ENCODE peak calls at places on chromosomes 3 and 15, in six cellular contexts. One of them, this sample, is unnamed.

GRCh38 chr15:75455982-75456531 is 4.6 kb upstream of the SIN3A start:
- DNase-seq in astrocyte of the cerebellum: no peak
- DNase-seq in pancreas: no peak
- DNase-seq in choroid plexus epithelial cell: peak; percentile 66
- DNase-seq in coronary artery: no peak
- DNase-seq in AG04449: no peak
- DNase-seq in this sample: no peak

GRCh38 chr15:25763954-25764353 is 99.2 kb downstream of the ATP10A start:
- DNase-seq in AG04449: no peak
- DNase-seq in coronary artery: no peak
- DNase-seq in astrocyte of the cerebellum: no peak
- DNase-seq in pancreas: no peak
- DNase-seq in choroid plexus epithelial cell: no peak
- DNase-seq in this sample: no peak

GRCh38 chr3:58052373-58053273 is 44.4 kb downstream of the FLNB start:
- DNase-seq in AG04449: no peak
- DNase-seq in choroid plexus epithelial cell: peak; percentile 94
- DNase-seq in coronary artery: peak; percentile 83
- DNase-seq in pancreas: peak; percentile 69
- DNase-seq in astrocyte of the cerebellum: peak; percentile 96
- DNase-seq in this sample: peak; percentile 92

GRCh38 chr3:141538568-141538967 is 51.7 kb downstream of the RASA2 start:
- DNase-seq in coronary artery: no peak
- DNase-seq in pancreas: no peak
- DNase-seq in choroid plexus epithelial cell: no peak
- DNase-seq in astrocyte of the cerebellum: no peak
- DNase-seq in AG04449: no peak
- DNase-seq in this sample: no peak

GRCh38 chr3:88141458-88142083 is 8.2 kb upstream of the C3orf38 start:
- DNase-seq in choroid plexus epithelial cell: peak; percentile 62
- DNase-seq in coronary artery: no peak
- DNase-seq in pancreas: no peak
- DNase-seq in AG04449: peak; percentile 41
- DNase-seq in astrocyte of the cerebellum: no peak
- DNase-seq in this sample: peak; percentile 62

GRCh38 chr3:123286308-123287023 is 84.7 kb downstream of the SEC22A start:
- DNase-seq in astrocyte of the cerebellum: peak; percentile 41
- DNase-seq in pancreas: peak; percentile 48
- DNase-seq in coronary artery: no peak
- DNase-seq in choroid plexus epithelial cell: peak; percentile 86
- DNase-seq in AG04449: no peak
- DNase-seq in this sample: no peak

GRCh38 chr3:97257942-97258341 is 443.5 kb downstream of the EPHA6 start:
- DNase-seq in pancreas: no peak
- DNase-seq in astrocyte of the cerebellum: no peak
- DNase-seq in coronary artery: no peak
- DNase-seq in choroid plexus epithelial cell: no peak
- DNase-seq in AG04449: no peak
- DNase-seq in this sample: no peak

GRCh38 chr3:177050466-177051237 is 146.6 kb downstream of the TBL1XR1 start:
- DNase-seq in astrocyte of the cerebellum: peak; percentile 35
- DNase-seq in coronary artery: no peak
- DNase-seq in pancreas: no peak
- DNase-seq in AG04449: no peak
- DNase-seq in choroid plexus epithelial cell: peak; percentile 70
- DNase-seq in this sample: no peak

GRCh38 chr3:10546887-10547286 is 41.5 kb upstream of the ATP2B2 start:
- DNase-seq in astrocyte of the cerebellum: no peak
- DNase-seq in choroid plexus epithelial cell: no peak
- DNase-seq in pancreas: no peak
- DNase-seq in coronary artery: peak; percentile 46
- DNase-seq in AG04449: no peak
- DNase-seq in this sample: no peak

GRCh38 chr15:41789237-41789636 is 15.0 kb downstream of the MAPKBP1 start:
- DNase-seq in AG04449: no peak
- DNase-seq in coronary artery: no peak
- DNase-seq in pancreas: no peak
- DNase-seq in astrocyte of the cerebellum: no peak
- DNase-seq in choroid plexus epithelial cell: no peak
- DNase-seq in this sample: no peak

GRCh38 chr3:124787490-124788195 is 57.4 kb downstream of the UMPS start:
- DNase-seq in choroid plexus epithelial cell: peak; percentile 66
- DNase-seq in AG04449: no peak
- DNase-seq in astrocyte of the cerebellum: no peak
- DNase-seq in pancreas: no peak
- DNase-seq in coronary artery: no peak
- DNase-seq in this sample: no peak

GRCh38 chr15:88032787-88033186 is 223.8 kb downstream of the NTRK3 start:
- DNase-seq in AG04449: no peak
- DNase-seq in choroid plexus epithelial cell: no peak
- DNase-seq in coronary artery: no peak
- DNase-seq in pancreas: no peak
- DNase-seq in astrocyte of the cerebellum: no peak
- DNase-seq in this sample: no peak

GRCh38 chr3:126065876-126066275 is 18.0 kb downstream of the SLC41A3 start:
- DNase-seq in AG04449: no peak
- DNase-seq in choroid plexus epithelial cell: no peak
- DNase-seq in coronary artery: no peak
- DNase-seq in pancreas: no peak
- DNase-seq in astrocyte of the cerebellum: no peak
- DNase-seq in this sample: no peak

GRCh38 chr15:65327651-65328393 is 23.3 kb downstream of the RNU5B-1 start:
- DNase-seq in astrocyte of the cerebellum: no peak
- DNase-seq in choroid plexus epithelial cell: no peak
- DNase-seq in AG04449: no peak
- DNase-seq in pancreas: no peak
- DNase-seq in coronary artery: no peak
- DNase-seq in this sample: no peak

GRCh38 chr3:43190682-43191081 is 84.8 kb upstream of the POMGNT2 start:
- DNase-seq in AG04449: peak; percentile 85
- DNase-seq in astrocyte of the cerebellum: no peak
- DNase-seq in choroid plexus epithelial cell: peak; percentile 85
- DNase-seq in coronary artery: no peak
- DNase-seq in pancreas: no peak
- DNase-seq in this sample: peak; percentile 64

GRCh38 chr3:172148269-172148668 is 108.9 kb downstream of the FNDC3B start:
- DNase-seq in coronary artery: no peak
- DNase-seq in astrocyte of the cerebellum: no peak
- DNase-seq in AG04449: no peak
- DNase-seq in choroid plexus epithelial cell: peak; percentile 47
- DNase-seq in pancreas: no peak
- DNase-seq in this sample: no peak

GRCh38 chr3:15064299-15064834 is 748 bp downstream of the MRPS25 start:
- DNase-seq in astrocyte of the cerebellum: no peak
- DNase-seq in coronary artery: peak; percentile 77
- DNase-seq in AG04449: no peak
- DNase-seq in pancreas: peak; percentile 20
- DNase-seq in choroid plexus epithelial cell: peak; percentile 39
- DNase-seq in this sample: no peak

GRCh38 chr3:119444590-119444989 is 18.8 kb downstream of the TMEM39A start:
- DNase-seq in pancreas: no peak
- DNase-seq in coronary artery: no peak
- DNase-seq in choroid plexus epithelial cell: no peak
- DNase-seq in astrocyte of the cerebellum: no peak
- DNase-seq in AG04449: no peak
- DNase-seq in this sample: no peak
- H3K4me3 ChIP-seq in pancreas: no peak overlapping the region
- H3K4me3 ChIP-seq in coronary artery: no peak overlapping the region
- H3K4me3 ChIP-seq in choroid plexus epithelial cell: no peak overlapping the region
- H3K4me3 ChIP-seq in astrocyte of the cerebellum: no peak overlapping the region
- H3K4me3 ChIP-seq in AG04449: no peak overlapping the region
- H3K4me3 ChIP-seq in this sample: no peak overlapping the region

DNA sequence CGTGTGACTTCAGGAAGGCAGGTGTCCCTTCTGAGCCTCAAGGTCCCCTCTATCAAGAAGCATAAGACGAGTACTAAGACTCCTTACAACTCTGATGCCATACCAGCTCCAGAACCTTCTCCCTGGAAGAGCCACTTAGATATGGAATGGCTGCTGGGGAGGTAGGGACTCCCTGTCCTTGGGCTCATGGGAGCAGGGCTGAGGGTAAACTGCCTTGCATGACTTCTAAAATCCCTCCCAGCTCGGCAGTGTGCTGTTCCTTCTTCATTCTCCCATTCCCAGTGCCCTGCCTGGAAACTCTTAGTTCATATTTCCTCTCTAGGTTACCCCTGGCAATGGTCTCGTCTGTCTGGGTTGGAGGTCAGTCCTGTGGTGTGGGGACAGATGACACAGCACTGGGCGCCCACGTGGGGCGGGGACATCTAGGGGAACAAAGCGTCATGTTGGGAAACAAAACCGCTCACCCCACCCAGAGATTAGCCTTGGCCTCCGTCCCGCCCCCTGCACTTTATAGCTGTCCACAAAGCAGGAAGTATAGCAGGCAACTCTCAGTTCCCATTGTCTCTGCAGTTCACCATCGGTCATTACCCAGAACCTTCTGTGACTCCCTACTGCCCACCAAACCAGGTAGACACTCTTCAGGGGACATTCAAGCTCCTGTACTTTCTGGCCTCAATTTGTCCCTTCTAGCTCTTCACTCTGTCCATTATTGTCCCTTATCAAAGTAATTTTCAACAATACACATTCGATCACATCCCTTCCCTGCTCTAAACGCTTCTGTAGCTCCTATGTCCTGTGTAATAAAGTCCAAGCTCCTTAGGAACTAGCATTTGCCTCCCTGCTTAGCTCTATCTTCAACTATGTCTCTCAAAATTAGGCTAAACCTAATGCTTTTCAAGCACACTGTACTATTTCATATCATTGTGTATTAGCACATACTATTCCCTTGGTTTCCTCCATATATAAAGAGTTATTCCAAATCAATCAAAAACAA is 73.8 kb downstream of the IQSEC1 start:
- DNase-seq in AG04449: no peak
- DNase-seq in choroid plexus epithelial cell: no peak
- DNase-seq in astrocyte of the cerebellum: no peak
- DNase-seq in coronary artery: peak; percentile 90
- DNase-seq in pancreas: no peak
- DNase-seq in this sample: no peak
- H3K4me3 ChIP-seq in AG04449: no peak overlapping the region
- H3K4me3 ChIP-seq in choroid plexus epithelial cell: no peak overlapping the region
- H3K4me3 ChIP-seq in astrocyte of the cerebellum: no peak overlapping the region
- H3K4me3 ChIP-seq in coronary artery: no peak overlapping the region
- H3K4me3 ChIP-seq in pancreas: no peak overlapping the region
- H3K4me3 ChIP-seq in this sample: no peak overlapping the region

GRCh38 chr3:44845528-44846520 is 15.9 kb upstream of the TMEM42 start:
- DNase-seq in astrocyte of the cerebellum: no peak
- DNase-seq in choroid plexus epithelial cell: peak; percentile 79
- DNase-seq in AG04449: peak; percentile 28
- DNase-seq in pancreas: peak; percentile 37
- DNase-seq in coronary artery: no peak
- DNase-seq in this sample: peak; percentile 10

GRCh38 chr3:44848634-44849033 is 13.1 kb upstream of the TMEM42 start:
- DNase-seq in pancreas: no peak
- DNase-seq in AG04449: no peak
- DNase-seq in coronary artery: no peak
- DNase-seq in choroid plexus epithelial cell: no peak
- DNase-seq in astrocyte of the cerebellum: no peak
- DNase-seq in this sample: no peak
- H3K4me3 ChIP-seq in pancreas: no peak overlapping the region
- H3K4me3 ChIP-seq in AG04449: no peak overlapping the region
- H3K4me3 ChIP-seq in coronary artery: no peak overlapping the region
- H3K4me3 ChIP-seq in choroid plexus epithelial cell: no peak overlapping the region
- H3K4me3 ChIP-seq in astrocyte of the cerebellum: no peak overlapping the region
- H3K4me3 ChIP-seq in this sample: no peak overlapping the region

GRCh38 chr3:132034486-132035464 is at the start of gene CPNE4:
- DNase-seq in pancreas: peak; percentile 87
- DNase-seq in coronary artery: no peak
- DNase-seq in astrocyte of the cerebellum: peak; percentile 38
- DNase-seq in AG04449: no peak
- DNase-seq in choroid plexus epithelial cell: peak; percentile 75
- DNase-seq in this sample: peak; percentile 31
- H3K4me3 ChIP-seq in pancreas: no peak within 1 kb of the TSS
- H3K4me3 ChIP-seq in coronary artery: peak within 1 kb of the TSS; percentile 59
- H3K4me3 ChIP-seq in astrocyte of the cerebellum: peak within 1 kb of the TSS; percentile 43
- H3K4me3 ChIP-seq in AG04449: peak within 1 kb of the TSS; percentile 36
- H3K4me3 ChIP-seq in choroid plexus epithelial cell: peak within 1 kb of the TSS; percentile 24
- H3K4me3 ChIP-seq in this sample: peak within 1 kb of the TSS; percentile 51